ENCODE peak calls at places on chromosomes 16 and 17, in four cellular contexts. K, X, H and Y are unnamed samples.

GRCh38 chr16:66554492-66554891 is 2.1 kb downstream of the CKLF start:
- DNase-seq in K (no peak), X (no peak), H (no peak), Y (no peak)

GRCh38 chr17:27947005-27947406 is 53.8 kb upstream of the LYRM9 start:
- DNase-seq in K (no peak), X (no peak), H (no peak), Y (no peak)

GRCh38 chr16:66846266-66846665 is 2.1 kb downstream of the CA7 start:
- DNase-seq in K (no peak), X (no peak), H (no peak), Y (no peak)

GRCh38 chr17:78241277-78242023 is 10.0 kb downstream of the TMEM235 start:
- DNase-seq in K (no peak), X (no peak), H (no peak), Y (no peak)

GRCh38 chr16:86836503-86837125 is 258.3 kb downstream of the FOXL1 start:
- DNase-seq in K (no peak), X (peak; percentile 72), H (no peak), Y (no peak)

GRCh38 chr17:48539177-48539576 is 5.7 kb downstream of the HOXB2 start:
- DNase-seq in K (no peak), X (no peak), H (no peak), Y (no peak)

GRCh38 chr17:63395075-63395815 is 50.9 kb downstream of the CYB561 start:
- DNase-seq in K (no peak), X (peak; percentile 67), H (no peak), Y (no peak)

GRCh38 chr17:58611331-58611730 is 80.5 kb downstream of the TEX14 start:
- DNase-seq in K (no peak), X (no peak), H (no peak), Y (no peak)

GRCh38 chr17:22511431-22511830 is 819.1 kb downstream of the KCNJ18 start:
- DNase-seq in K (no peak), X (no peak), H (no peak), Y (no peak)

GRCh38 chr17:62708587-62708986 is 81.1 kb downstream of the MRC2 start:
- DNase-seq in K (no peak), X (no peak), H (no peak), Y (no peak)

DNA sequence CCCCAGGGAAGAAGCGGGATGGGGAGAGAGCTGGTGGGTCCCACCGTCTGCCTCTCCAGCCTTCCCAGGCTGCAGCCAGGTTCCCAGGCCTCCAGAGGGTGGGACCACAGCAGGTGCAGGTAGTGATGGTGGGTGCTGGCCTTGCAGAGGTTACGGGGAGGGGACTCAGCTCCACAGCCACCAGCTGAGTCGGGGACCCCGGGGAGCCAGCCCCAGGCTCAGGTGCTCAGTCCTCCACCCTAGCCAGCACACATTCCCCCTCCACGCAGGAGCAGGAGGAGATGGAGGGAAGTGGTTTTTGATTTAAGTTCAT is 5.0 kb downstream of the TP53I13 start:
- DNase-seq in K (no peak), X (no peak), H (no peak), Y (no peak)
- H3K36me3 ChIP-seq in K (no peaks in the 10 kb centered on the region), X (peaks cover 68% of the 10 kb centered on the region), H (peaks cover 33% of the 10 kb centered on the region), Y (peaks cover 51% of the 10 kb centered on the region)

GRCh38 chr16:85527767-85528297 is 85.3 kb upstream of the GSE1 start:
- DNase-seq in K (no peak), X (no peak), H (no peak), Y (no peak)
- H3K4me1 ChIP-seq in K (peaks cover 23% of the 10 kb centered on the region), X (peaks cover 34% of the 10 kb centered on the region), H (no peaks in the 10 kb centered on the region), Y (peaks cover 24% of the 10 kb centered on the region)

GRCh38 chr16:27427538-27427937 is 25.6 kb downstream of the IL21R start:
- DNase-seq in K (no peak), X (no peak), H (no peak), Y (peak; percentile 17)

GRCh38 chr16:27421961-27422740 is 20.2 kb downstream of the IL21R start:
- DNase-seq in K (no peak), X (no peak), H (no peak), Y (no peak)

GRCh38 chr16:27426423-27427408 is 24.7 kb downstream of the IL21R start:
- DNase-seq in K (peak; percentile 58), X (peak; percentile 55), H (peak; percentile 65), Y (peak; percentile 38)

GRCh38 chr16:27425961-27426360 is 24.0 kb downstream of the IL21R start:
- DNase-seq in K (no peak), X (no peak), H (no peak), Y (no peak)

DNA sequence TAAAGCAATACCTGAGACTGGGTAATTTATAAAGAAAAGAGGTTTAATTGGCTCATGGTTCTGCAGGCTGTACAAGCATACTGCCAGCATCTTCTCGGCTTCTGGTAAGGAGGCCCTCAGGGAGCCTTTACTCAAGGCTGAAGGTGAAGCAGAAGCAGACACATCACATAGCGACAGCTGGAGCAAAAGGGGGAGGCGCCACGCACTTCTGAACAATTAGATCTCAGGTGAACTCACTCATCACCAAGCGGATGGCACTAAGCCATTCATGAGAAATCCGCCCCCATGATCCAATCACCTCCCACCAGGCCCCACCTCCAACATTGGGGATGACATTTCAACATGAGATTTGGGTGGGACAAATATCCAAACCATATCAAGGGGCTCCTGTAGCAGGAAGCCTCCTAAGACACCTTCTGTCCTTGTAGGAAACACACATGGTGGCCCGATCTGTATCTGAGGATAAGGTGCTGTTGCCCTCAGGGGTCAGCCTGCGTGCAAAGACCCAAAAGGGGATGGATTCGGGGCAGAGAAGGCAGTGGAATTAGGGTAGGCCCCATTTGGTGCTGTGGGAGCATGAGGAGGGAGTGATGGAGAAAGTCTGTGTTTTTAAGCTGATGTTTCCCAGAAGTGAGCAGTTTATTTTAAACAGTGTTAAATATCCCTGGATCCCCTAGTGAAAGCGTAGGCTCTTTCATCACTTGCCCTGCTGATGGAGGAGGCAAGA is 23.0 kb downstream of the IL21R start:
- DNase-seq in K (no peak), X (no peak), H (no peak), Y (peak; percentile 25)
- H3K36me3 ChIP-seq in K (no peaks in the 10 kb centered on the region), X (no peaks in the 10 kb centered on the region), H (peaks cover 40% of the 10 kb centered on the region), Y (no peaks in the 10 kb centered on the region)

GRCh38 chr17:3913531-3914318 is 2.5 kb downstream of the P2RX1 start:
- DNase-seq in K (peak; percentile 82), X (peak; percentile 85), H (peak; percentile 77), Y (peak; percentile 79)

GRCh38 chr17:3911271-3912053 is 4.8 kb downstream of the P2RX1 start:
- DNase-seq in K (no peak), X (no peak), H (peak; percentile 66), Y (no peak)

GRCh38 chr17:3910420-3911270 is 5.6 kb downstream of the P2RX1 start:
- DNase-seq in K (no peak), X (no peak), H (no peak), Y (no peak)

GRCh38 chr17:3914319-3914685 is 2.0 kb downstream of the P2RX1 start:
- DNase-seq in K (no peak), X (no peak), H (no peak), Y (no peak)

GRCh38 chr17:3912827-3913226 is 3.4 kb downstream of the P2RX1 start:
- DNase-seq in K (no peak), X (no peak), H (no peak), Y (no peak)
- H3K4me1 ChIP-seq in K (peaks cover 17% of the 10 kb centered on the region), X (no peaks in the 10 kb centered on the region), H (peaks cover 27% of the 10 kb centered on the region), Y (no peaks in the 10 kb centered on the region)

GRCh38 chr17:82092628-82092994 is 5.4 kb downstream of the FASN start:
- DNase-seq in K (no peak), X (no peak), H (no peak), Y (no peak)

GRCh38 chr17:82092094-82092586 is 5.9 kb downstream of the FASN start:
- DNase-seq in K (no peak), X (no peak), H (no peak), Y (no peak)

GRCh38 chr17:82089723-82090548 is 8.1 kb downstream of the FASN start:
- DNase-seq in K (no peak), X (no peak), H (no peak), Y (no peak)

GRCh38 chr17:82090549-82091263 is 7.3 kb downstream of the FASN start:
- DNase-seq in K (no peak), X (no peak), H (no peak), Y (no peak)

GRCh38 chr17:82091264-82092066 is 6.6 kb downstream of the FASN start:
- DNase-seq in K (no peak), X (no peak), H (no peak), Y (no peak)
- H3K36me3 ChIP-seq in K (peaks cover 8% of the 10 kb centered on the region), X (peaks cover 93% of the 10 kb centered on the region), H (peaks cover 21% of the 10 kb centered on the region), Y (peaks cover 13% of the 10 kb centered on the region)

GRCh38 chr16:19502395-19503131 is 19.3 kb downstream of the GDE1 start:
- DNase-seq in K (peak; percentile 75), X (peak; percentile 82), H (peak; percentile 46), Y (peak; percentile 76)

GRCh38 chr16:19505600-19506303 is 16.1 kb downstream of the GDE1 start:
- DNase-seq in K (no peak), X (peak; percentile 28), H (no peak), Y (no peak)

GRCh38 chr16:19499481-19499880 is 22.4 kb downstream of the GDE1 start:
- DNase-seq in K (no peak), X (no peak), H (no peak), Y (no peak)

GRCh38 chr16:19506965-19507364 is 14.9 kb downstream of the GDE1 start:
- DNase-seq in K (no peak), X (no peak), H (no peak), Y (no peak)

GRCh38 chr16:19503461-19504075 is 18.3 kb downstream of the GDE1 start:
- DNase-seq in K (peak; percentile 29), X (no peak), H (no peak), Y (no peak)
- H3K4me1 ChIP-seq in K (no peaks in the 10 kb centered on the region), X (peaks cover 20% of the 10 kb centered on the region), H (no peaks in the 10 kb centered on the region), Y (no peaks in the 10 kb centered on the region)